ENCODE peak calls at places on chromosomes 13 and 19, in eight cellular contexts. One of them, this sample, is unnamed.
A peak's percentile ranks its signal among the peaks of the same experiment; 100 is the strongest.

GRCh38 chr13:24659239-24659638 is 21.0 kb upstream of the ATP12A start:
- DNase-seq in tibial artery: no peak
- DNase-seq in upper lobe of right lung: no peak
- DNase-seq in cardiac muscle cell: no peak
- DNase-seq in endothelial cell of umbilical vein: no peak
- DNase-seq in dorsolateral prefrontal cortex: no peak
- DNase-seq in H9: no peak
- DNase-seq in neural progenitor cell: no peak
- DNase-seq in this sample: no peak

GRCh38 chr19:51271015-51271600 is 20.2 kb downstream of the SIGLECL1 start:
- DNase-seq in dorsolateral prefrontal cortex: no peak
- DNase-seq in tibial artery: no peak
- DNase-seq in H9: peak; percentile 66
- DNase-seq in endothelial cell of umbilical vein: no peak
- DNase-seq in upper lobe of right lung: no peak
- DNase-seq in neural progenitor cell: no peak
- DNase-seq in cardiac muscle cell: no peak
- DNase-seq in this sample: no peak

GRCh38 chr13:37403776-37404497 is 194.6 kb downstream of the POSTN start:
- DNase-seq in dorsolateral prefrontal cortex: no peak
- DNase-seq in endothelial cell of umbilical vein: no peak
- DNase-seq in tibial artery: no peak
- DNase-seq in H9: no peak
- DNase-seq in cardiac muscle cell: peak; percentile 81
- DNase-seq in upper lobe of right lung: no peak
- DNase-seq in neural progenitor cell: no peak
- DNase-seq in this sample: no peak

GRCh38 chr19:17706750-17707181 is 12.5 kb upstream of the MAP1S start:
- DNase-seq in upper lobe of right lung: no peak
- DNase-seq in H9: peak; percentile 97
- DNase-seq in cardiac muscle cell: peak; percentile 79
- DNase-seq in endothelial cell of umbilical vein: peak; percentile 39
- DNase-seq in dorsolateral prefrontal cortex: peak; percentile 78
- DNase-seq in neural progenitor cell: peak; percentile 86
- DNase-seq in tibial artery: no peak
- DNase-seq in this sample: no peak

GRCh38 chr13:89227356-89227755 is 1556.2 kb downstream of the SLITRK5 start:
- DNase-seq in H9: no peak
- DNase-seq in cardiac muscle cell: peak; percentile 3
- DNase-seq in upper lobe of right lung: no peak
- DNase-seq in dorsolateral prefrontal cortex: no peak
- DNase-seq in neural progenitor cell: no peak
- DNase-seq in endothelial cell of umbilical vein: no peak
- DNase-seq in tibial artery: no peak
- DNase-seq in this sample: no peak

GRCh38 chr13:41107104-41107571 is 25.5 kb downstream of the KBTBD6 start:
- DNase-seq in H9: peak; percentile 89
- DNase-seq in dorsolateral prefrontal cortex: no peak
- DNase-seq in upper lobe of right lung: no peak
- DNase-seq in endothelial cell of umbilical vein: no peak
- DNase-seq in neural progenitor cell: peak; percentile 23
- DNase-seq in cardiac muscle cell: no peak
- DNase-seq in tibial artery: no peak
- DNase-seq in this sample: no peak

GRCh38 chr19:34676697-34677385 is at the start of gene SCGB2B2:
- DNase-seq in neural progenitor cell: no peak
- DNase-seq in dorsolateral prefrontal cortex: no peak
- DNase-seq in H9: peak; percentile 67
- DNase-seq in cardiac muscle cell: no peak
- DNase-seq in endothelial cell of umbilical vein: no peak
- DNase-seq in tibial artery: no peak
- DNase-seq in upper lobe of right lung: no peak
- DNase-seq in this sample: peak; percentile 69

GRCh38 chr13:26619321-26619720 is 61.8 kb downstream of the WASF3 start:
- DNase-seq in endothelial cell of umbilical vein: no peak
- DNase-seq in dorsolateral prefrontal cortex: no peak
- DNase-seq in upper lobe of right lung: no peak
- DNase-seq in H9: no peak
- DNase-seq in neural progenitor cell: no peak
- DNase-seq in tibial artery: no peak
- DNase-seq in cardiac muscle cell: peak; percentile 54
- DNase-seq in this sample: no peak

GRCh38 chr13:28173793-28174192 is 35.4 kb downstream of the PAN3 start:
- DNase-seq in upper lobe of right lung: no peak
- DNase-seq in dorsolateral prefrontal cortex: no peak
- DNase-seq in H9: no peak
- DNase-seq in tibial artery: no peak
- DNase-seq in neural progenitor cell: no peak
- DNase-seq in cardiac muscle cell: no peak
- DNase-seq in endothelial cell of umbilical vein: no peak
- DNase-seq in this sample: no peak

GRCh38 chr19:47406711-47407416 is 12.5 kb downstream of the MEIS3 start:
- DNase-seq in dorsolateral prefrontal cortex: no peak
- DNase-seq in tibial artery: no peak
- DNase-seq in endothelial cell of umbilical vein: no peak
- DNase-seq in cardiac muscle cell: peak; percentile 34
- DNase-seq in upper lobe of right lung: no peak
- DNase-seq in neural progenitor cell: peak; percentile 90
- DNase-seq in H9: peak; percentile 80
- DNase-seq in this sample: no peak

GRCh38 chr13:87941244-87941643 is 270.1 kb downstream of the SLITRK5 start:
- DNase-seq in H9: no peak
- DNase-seq in upper lobe of right lung: no peak
- DNase-seq in cardiac muscle cell: no peak
- DNase-seq in tibial artery: no peak
- DNase-seq in neural progenitor cell: no peak
- DNase-seq in endothelial cell of umbilical vein: no peak
- DNase-seq in dorsolateral prefrontal cortex: no peak
- DNase-seq in this sample: no peak

GRCh38 chr13:77733674-77734073 is 36.2 kb downstream of the SLAIN1 start:
- DNase-seq in upper lobe of right lung: no peak
- DNase-seq in endothelial cell of umbilical vein: no peak
- DNase-seq in neural progenitor cell: no peak
- DNase-seq in H9: no peak
- DNase-seq in dorsolateral prefrontal cortex: no peak
- DNase-seq in cardiac muscle cell: no peak
- DNase-seq in tibial artery: no peak
- DNase-seq in this sample: no peak

GRCh38 chr13:22757530-22758120 is 423.2 kb upstream of the SGCG start:
- DNase-seq in dorsolateral prefrontal cortex: no peak
- DNase-seq in endothelial cell of umbilical vein: no peak
- DNase-seq in upper lobe of right lung: no peak
- DNase-seq in neural progenitor cell: peak; percentile 22
- DNase-seq in tibial artery: no peak
- DNase-seq in cardiac muscle cell: peak; percentile 28
- DNase-seq in H9: no peak
- DNase-seq in this sample: no peak

GRCh38 chr19:54937926-54938325 is 9.4 kb downstream of the NLRP7 start:
- DNase-seq in dorsolateral prefrontal cortex: no peak
- DNase-seq in tibial artery: no peak
- DNase-seq in upper lobe of right lung: no peak
- DNase-seq in neural progenitor cell: no peak
- DNase-seq in cardiac muscle cell: no peak
- DNase-seq in H9: no peak
- DNase-seq in endothelial cell of umbilical vein: no peak
- DNase-seq in this sample: no peak

GRCh38 chr19:7590256-7590655 is 5.4 kb upstream of the CAMSAP3 start:
- DNase-seq in cardiac muscle cell: no peak
- DNase-seq in neural progenitor cell: no peak
- DNase-seq in H9: no peak
- DNase-seq in dorsolateral prefrontal cortex: no peak
- DNase-seq in upper lobe of right lung: no peak
- DNase-seq in endothelial cell of umbilical vein: no peak
- DNase-seq in tibial artery: no peak
- DNase-seq in this sample: no peak

GRCh38 chr19:32407004-32407992 is 1.7 kb downstream of the DPY19L3 start:
- DNase-seq in neural progenitor cell: no peak
- DNase-seq in dorsolateral prefrontal cortex: peak; percentile 58
- DNase-seq in tibial artery: peak; percentile 23
- DNase-seq in cardiac muscle cell: peak; percentile 93
- DNase-seq in H9: no peak
- DNase-seq in upper lobe of right lung: peak; percentile 80
- DNase-seq in endothelial cell of umbilical vein: no peak
- DNase-seq in this sample: no peak

GRCh38 chr13:27442071-27442647 is 8.2 kb downstream of the MTIF3 start:
- DNase-seq in neural progenitor cell: no peak
- DNase-seq in H9: no peak
- DNase-seq in endothelial cell of umbilical vein: no peak
- DNase-seq in cardiac muscle cell: no peak
- DNase-seq in dorsolateral prefrontal cortex: no peak
- DNase-seq in tibial artery: no peak
- DNase-seq in upper lobe of right lung: no peak
- DNase-seq in this sample: no peak

GRCh38 chr13:51955841-51956603 is 55.2 kb downstream of the ATP7B start:
- DNase-seq in endothelial cell of umbilical vein: no peak
- DNase-seq in tibial artery: no peak
- DNase-seq in H9: no peak
- DNase-seq in upper lobe of right lung: no peak
- DNase-seq in dorsolateral prefrontal cortex: no peak
- DNase-seq in cardiac muscle cell: no peak
- DNase-seq in neural progenitor cell: no peak
- DNase-seq in this sample: no peak
- H3K27ac ChIP-seq in endothelial cell of umbilical vein: no peak overlapping the region
- H3K27ac ChIP-seq in tibial artery: no peak overlapping the region
- H3K27ac ChIP-seq in H9: no peak overlapping the region
- H3K27ac ChIP-seq in upper lobe of right lung: no peak overlapping the region
- H3K27ac ChIP-seq in dorsolateral prefrontal cortex: no peak overlapping the region
- H3K27ac ChIP-seq in cardiac muscle cell: no peak overlapping the region
- H3K27ac ChIP-seq in neural progenitor cell: no peak overlapping the region
- H3K27ac ChIP-seq in this sample: no peak overlapping the region

DNA sequence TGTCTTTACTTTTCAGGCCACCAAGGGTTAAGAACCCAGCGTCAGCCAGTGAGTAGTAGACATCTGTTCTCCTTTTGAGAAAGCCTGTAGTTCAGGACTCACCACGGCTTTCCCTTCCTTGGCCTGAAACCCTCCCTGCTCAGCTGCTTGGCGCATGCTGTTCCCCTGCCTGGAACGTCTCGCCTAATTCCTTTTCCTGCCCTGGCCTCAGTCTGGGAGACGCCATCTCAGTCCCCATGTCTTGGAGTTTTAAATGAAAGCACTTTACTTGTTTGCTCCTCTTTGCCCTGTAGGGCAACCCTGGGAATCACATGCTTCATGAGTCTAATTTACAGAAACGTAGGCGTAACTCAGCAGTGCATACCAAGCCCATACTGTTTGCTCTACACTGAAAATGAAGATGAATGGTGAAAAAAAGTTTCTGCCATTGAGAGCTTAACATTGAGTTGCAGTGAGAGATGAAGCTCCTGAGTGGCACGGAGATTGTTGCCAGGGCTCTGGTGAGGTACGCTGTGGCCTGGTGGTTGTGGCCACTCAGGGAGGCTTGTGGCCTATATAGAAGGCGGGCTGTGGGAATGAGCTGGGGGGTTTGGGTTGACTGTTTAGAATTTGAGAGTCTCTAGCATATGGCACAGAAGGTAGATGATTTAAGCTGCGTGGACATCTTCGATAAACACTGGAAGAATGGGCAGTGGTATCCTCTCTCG is 52.8 kb downstream of the GATAD2A start:
- DNase-seq in cardiac muscle cell: no peak
- DNase-seq in endothelial cell of umbilical vein: no peak
- DNase-seq in neural progenitor cell: no peak
- DNase-seq in H9: no peak
- DNase-seq in upper lobe of right lung: no peak
- DNase-seq in tibial artery: no peak
- DNase-seq in dorsolateral prefrontal cortex: no peak
- DNase-seq in this sample: no peak
- TF ChIP-seq CTCF in cardiac muscle cell: no peak
- TF ChIP-seq CTCF in endothelial cell of umbilical vein: no peak
- TF ChIP-seq CTCF in neural progenitor cell: no peak
- TF ChIP-seq CTCF in H9: peak; percentile 18
- TF ChIP-seq CTCF in upper lobe of right lung: no peak
- TF ChIP-seq CTCF in tibial artery: no peak
- TF ChIP-seq CTCF in dorsolateral prefrontal cortex: no peak
- TF ChIP-seq CTCF in this sample: no peak

GRCh38 chr19:12751635-12752034 is at the start of gene BEST2:
- DNase-seq in dorsolateral prefrontal cortex: no peak
- DNase-seq in upper lobe of right lung: no peak
- DNase-seq in endothelial cell of umbilical vein: no peak
- DNase-seq in tibial artery: no peak
- DNase-seq in H9: peak; percentile 69
- DNase-seq in cardiac muscle cell: no peak
- DNase-seq in neural progenitor cell: no peak
- DNase-seq in this sample: no peak
- H3K27me3 ChIP-seq in dorsolateral prefrontal cortex: no peaks in the 10 kb centered on the region
- H3K27me3 ChIP-seq in upper lobe of right lung: peaks cover 7% of the 10 kb centered on the region
- H3K27me3 ChIP-seq in endothelial cell of umbilical vein: peaks cover 7% of the 10 kb centered on the region
- H3K27me3 ChIP-seq in tibial artery: peaks cover 37% of the 10 kb centered on the region
- H3K27me3 ChIP-seq in H9: no peaks in the 10 kb centered on the region
- H3K27me3 ChIP-seq in cardiac muscle cell: peaks cover 52% of the 10 kb centered on the region
- H3K27me3 ChIP-seq in neural progenitor cell: peaks cover 57% of the 10 kb centered on the region
- H3K27me3 ChIP-seq in this sample: peaks cover 13% of the 10 kb centered on the region

DNA sequence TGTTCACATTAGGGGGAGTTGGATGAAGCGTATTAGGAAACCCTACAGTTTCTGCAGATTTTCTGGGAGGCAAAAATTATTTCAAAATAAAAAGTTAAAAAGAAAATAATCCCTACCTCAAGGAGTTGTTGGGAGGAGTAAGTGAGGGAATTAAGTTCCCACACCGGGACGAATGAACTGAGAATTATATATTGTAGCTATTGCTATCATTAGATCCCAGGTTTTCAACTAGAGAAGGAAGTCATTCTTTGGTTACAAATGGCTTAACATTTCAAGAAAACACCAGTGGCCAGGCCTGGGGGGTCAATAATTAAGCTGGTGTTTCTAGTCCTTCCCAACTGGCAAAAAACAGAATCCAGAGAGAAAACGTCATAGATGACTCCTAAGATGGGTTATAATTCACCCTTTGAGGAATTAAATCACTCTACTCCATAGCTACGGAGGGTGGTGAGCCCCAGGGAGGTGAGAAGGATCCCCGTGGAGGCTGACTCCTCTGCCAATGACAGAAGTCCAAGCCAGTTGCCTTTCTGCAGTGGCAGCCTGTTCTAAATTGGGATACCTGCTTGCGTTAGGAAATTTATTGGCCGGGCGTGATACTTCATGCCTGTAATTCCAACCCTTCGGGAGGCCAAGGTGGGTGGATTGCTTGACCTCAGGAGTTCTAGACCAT is 1.2 kb upstream of the MYDGF start:
- DNase-seq in dorsolateral prefrontal cortex: no peak
- DNase-seq in tibial artery: no peak
- DNase-seq in upper lobe of right lung: no peak
- DNase-seq in endothelial cell of umbilical vein: no peak
- DNase-seq in H9: no peak
- DNase-seq in cardiac muscle cell: no peak
- DNase-seq in neural progenitor cell: no peak
- DNase-seq in this sample: no peak
- H3K27ac ChIP-seq in dorsolateral prefrontal cortex: no peak overlapping the region
- H3K27ac ChIP-seq in tibial artery: peak overlapping the region; percentile 79
- H3K27ac ChIP-seq in upper lobe of right lung: peak overlapping the region; percentile 42
- H3K27ac ChIP-seq in endothelial cell of umbilical vein: no peak overlapping the region
- H3K27ac ChIP-seq in H9: no peak overlapping the region
- H3K27ac ChIP-seq in cardiac muscle cell: no peak overlapping the region
- H3K27ac ChIP-seq in neural progenitor cell: no peak overlapping the region
- H3K27ac ChIP-seq in this sample: no peak overlapping the region